ENCODE peak calls at places on chromosomes 11 and 22, in seven cellular contexts. E is right lobe of liver; I is T-helper 2 cell; S is posterior cingulate gyrus; C is ureter; L is Caco-2; F is activated naive CD8-positive, alpha-beta T cell treated with anti-CD3 and anti-CD28 coated beads, Interleukin-2, amount 50 U/mL, for 24 hours. K is an unnamed sample.

GRCh38 chr11:109040303-109040702 is 375.4 kb downstream of the DDX10 start:
- DNase-seq in C (no peak), I (no peak), S (no peak), E (no peak), F (no peak), L (peak), K (no peak)

GRCh38 chr11:78647266-78647915 is 72.7 kb upstream of the NARS2 start:
- DNase-seq in E (no peak), L (peak), C (no peak), S (no peak), I (no peak), F (no peak), K (no peak)

GRCh38 chr11:81975261-81975900 is 758.3 kb downstream of the FAM181B start:
- DNase-seq in E (no peak), S (no peak), L (no peak), C (no peak), F (no peak), I (no peak), K (no peak)

GRCh38 chr11:12668166-12668565 is 6.1 kb upstream of the TEAD1 start:
- DNase-seq in S (no peak), I (no peak), F (no peak), L (no peak), C (no peak), E (no peak), K (no peak)

GRCh38 chr11:79363861-79364378 is 76.9 kb downstream of the TENM4 start:
- DNase-seq in C (no peak), I (no peak), S (no peak), E (no peak), L (no peak), F (no peak), K (no peak)

GRCh38 chr22:29205598-29206371 is at the start of gene EMID1:
- DNase-seq in C (no peak), S (no peak), L (peak), F (peak), E (no peak), I (peak), K (peak)

GRCh38 chr11:123302751-123303195 is 107.7 kb upstream of the CLMP start:
- DNase-seq in E (no peak), S (no peak), C (no peak), F (peak), I (peak), L (no peak), K (no peak)

GRCh38 chr11:76623884-76624419 is 46.6 kb downstream of the LRRC32 start:
- DNase-seq in F (no peak), S (no peak), E (no peak), I (no peak), L (no peak), C (peak), K (no peak)

GRCh38 chr11:61345954-61346814 is 13.2 kb downstream of the TKFC start:
- DNase-seq in L (no peak), C (no peak), I (no peak), S (no peak), E (no peak), F (no peak), K (peak)

GRCh38 chr11:60343094-60343704 is 16.1 kb downstream of the MS4A6E start:
- DNase-seq in F (no peak), L (no peak), S (no peak), I (peak), C (no peak), E (no peak), K (peak)

GRCh38 chr11:130829801-130830562 is 86.3 kb downstream of the SNX19 start:
- DNase-seq in I (no peak), S (no peak), L (no peak), F (no peak), C (peak), E (no peak), K (no peak)

GRCh38 chr11:70498171-70498571 is 99.8 kb downstream of the CTTN start:
- DNase-seq in S (no peak), I (no peak), F (no peak), E (no peak), L (no peak), C (no peak), K (no peak)